ENCODE peak calls at places on chromosomes 5 and 9, in five cellular contexts. G is A549, J is sigmoid colon, L is ovary, D is transverse colon. I is an unnamed sample.

GRCh38 chr9:114364123-114364522 is 23.7 kb downstream of the AKNA start:
- DNase-seq in G (no peak), J (no peak), L (no peak), D (no peak), I (no peak)

GRCh38 chr5:89676634-89677033 is 732.9 kb downstream of the CETN3 start:
- DNase-seq in G (no peak), J (no peak), L (no peak), D (no peak), I (no peak)

GRCh38 chr5:56977034-56977433 is 25.1 kb upstream of the MIER3 start:
- DNase-seq in G (no peak), J (no peak), L (no peak), D (no peak), I (no peak)

GRCh38 chr9:4137755-4138154 is 162.1 kb downstream of the GLIS3 start:
- DNase-seq in G (peak; percentile 57), J (no peak), L (no peak), D (no peak), I (no peak)

GRCh38 chr9:120934271-120934670 is 7.7 kb upstream of the TRAF1 start:
- DNase-seq in G (no peak), J (no peak), L (no peak), D (no peak), I (no peak)

GRCh38 chr9:17930091-17930490 is 351.2 kb downstream of the SH3GL2 start:
- DNase-seq in G (no peak), J (no peak), L (no peak), D (no peak), I (no peak)

GRCh38 chr9:91117959-91118651 is 243.6 kb downstream of the AUH start:
- DNase-seq in G (no peak), J (peak; percentile 92), L (peak; percentile 87), D (peak; percentile 86), I (peak; percentile 87)

GRCh38 chr9:72982161-72982799 is 29.4 kb upstream of the ALDH1A1 start:
- DNase-seq in G (no peak), J (no peak), L (no peak), D (no peak), I (no peak)

GRCh38 chr5:33944543-33945132 is 8.5 kb downstream of the RXFP3 start:
- DNase-seq in G (no peak), J (no peak), L (no peak), D (no peak), I (no peak)

GRCh38 chr9:79028101-79028500 is 543.7 kb upstream of the TLE4 start:
- DNase-seq in G (no peak), J (no peak), L (no peak), D (no peak), I (no peak)

GRCh38 chr5:80408475-80408875 is 611 bp downstream of the ZFYVE16 start:
- DNase-seq in G (peak; percentile 67), J (peak; percentile 85), L (no peak), D (peak; percentile 69), I (no peak)

GRCh38 chr5:111144352-111144930 is 52.3 kb downstream of the WDR36 start:
- DNase-seq in G (no peak), J (no peak), L (no peak), D (no peak), I (no peak)

GRCh38 chr9:113154471-113154870 is 3.7 kb downstream of the SLC31A2 start:
- DNase-seq in G (no peak), J (peak; percentile 72), L (no peak), D (no peak), I (no peak)

GRCh38 chr9:114339130-114339908 is 9.7 kb downstream of the ORM2 start:
- DNase-seq in G (peak; percentile 84), J (peak; percentile 76), L (peak; percentile 64), D (peak; percentile 53), I (no peak)

GRCh38 chr5:173278172-173278571 is 43.2 kb upstream of the NKX2-5 start:
- DNase-seq in G (no peak), J (no peak), L (no peak), D (no peak), I (no peak)

GRCh38 chr5:115820846-115821245 is 4.4 kb upstream of the CDO1 start:
- DNase-seq in G (no peak), J (no peak), L (no peak), D (no peak), I (no peak)
- TF ChIP-seq EP300 in G (no peak), J (no peak), L (no peak), D (no peak), I (no peak)

GRCh38 chr5:180797256-180798192 is 5.1 kb downstream of the MGAT1 start:
- DNase-seq in G (no peak), J (peak; percentile 49), L (no peak), D (no peak), I (no peak)
- H3K4me1 ChIP-seq in G (peaks cover 37% of the 10 kb centered on the region), J (peaks cover 73% of the 10 kb centered on the region), L (peaks cover 31% of the 10 kb centered on the region), D (peaks cover 39% of the 10 kb centered on the region), I (peaks cover 64% of the 10 kb centered on the region)

GRCh38 chr5:6736524-6737042 is 23.4 kb downstream of the TENT4A start:
- DNase-seq in G (no peak), J (peak; percentile 42), L (no peak), D (no peak), I (no peak)
- H3K4me3 ChIP-seq in G (no peak overlapping the region), J (no peak overlapping the region), L (no peak overlapping the region), D (no peak overlapping the region), I (no peak overlapping the region)

DNA sequence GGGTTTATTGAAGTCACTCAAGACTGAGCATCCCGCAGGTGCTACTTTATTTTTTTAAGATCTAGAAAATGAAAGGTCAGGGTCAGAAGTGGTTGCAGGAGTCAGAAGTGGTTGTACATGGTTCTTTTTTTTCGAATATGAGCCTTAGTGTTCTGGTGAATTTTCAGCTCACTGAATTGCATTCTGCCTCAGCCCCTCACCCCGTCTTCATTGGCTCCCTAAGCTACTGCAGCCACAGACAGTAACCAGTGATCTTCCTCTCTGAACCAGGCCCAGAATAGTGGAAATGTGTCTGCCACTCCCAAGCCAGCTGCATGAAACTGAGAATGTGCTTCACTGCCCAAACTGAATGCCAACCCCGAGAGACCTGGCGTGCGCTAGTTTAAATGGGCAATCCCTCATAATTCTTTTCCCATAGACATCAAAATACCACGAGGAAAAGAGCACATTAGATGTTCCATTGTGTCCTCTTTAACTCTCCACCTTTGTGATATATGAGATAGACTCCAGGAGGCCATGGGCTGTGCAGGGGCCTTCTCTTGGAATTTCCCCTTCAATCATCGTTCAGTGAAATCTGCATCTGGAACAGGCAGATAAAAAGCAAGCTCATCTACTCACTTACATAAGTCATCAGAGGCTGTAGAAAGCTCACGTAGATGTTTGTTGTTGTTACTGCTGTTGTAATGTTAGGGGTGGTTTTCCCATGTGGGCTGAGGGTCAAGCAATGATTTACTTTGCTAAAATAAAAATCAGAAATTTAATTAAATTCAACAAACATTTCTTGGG is 320.3 kb downstream of the NFIB start:
- DNase-seq in G (no peak), J (no peak), L (no peak), D (no peak), I (no peak)
- TF ChIP-seq EP300 in G (no peak), J (no peak), L (no peak), D (no peak), I (peak; percentile 7)

DNA sequence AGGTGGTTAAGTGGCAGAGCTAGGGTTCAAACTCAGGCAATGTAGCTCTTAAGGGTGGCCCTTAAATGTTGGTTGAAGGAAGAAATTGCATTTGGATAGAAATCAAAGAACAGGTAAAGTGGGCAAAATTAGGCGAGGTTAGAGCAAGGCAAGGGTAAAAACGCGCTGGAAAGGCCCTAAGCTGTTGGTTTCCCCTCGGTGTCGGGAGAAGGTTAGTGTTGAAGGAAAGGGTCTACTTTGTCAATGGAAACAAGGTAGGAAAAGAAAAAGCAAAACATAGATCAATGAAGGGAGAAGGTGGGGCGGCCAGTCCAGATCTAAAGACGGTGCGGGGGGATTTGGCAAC is 431 bp downstream of the FASTKD3 start:
- DNase-seq in G (no peak), J (no peak), L (no peak), D (no peak), I (no peak)
- H3K4me1 ChIP-seq in G (peaks cover 26% of the 10 kb centered on the region), J (peaks cover 30% of the 10 kb centered on the region), L (peaks cover 3% of the 10 kb centered on the region), D (peaks cover 18% of the 10 kb centered on the region), I (peaks cover 5% of the 10 kb centered on the region)

GRCh38 chr9:35814841-35815543 is at the start of gene HINT2:
- DNase-seq in G (peak; percentile 98), J (peak; percentile 99), L (peak; percentile 92), D (peak; percentile 99), I (peak; percentile 93)
- H3K4me3 ChIP-seq in G (peak within 1 kb of the TSS; percentile 73), J (peak within 1 kb of the TSS; percentile 82), L (peak within 1 kb of the TSS; percentile 74), D (peak within 1 kb of the TSS; percentile 100), I (peak within 1 kb of the TSS; percentile 100)

GRCh38 chr5:39266442-39266841 is 47.1 kb upstream of the FYB1 start:
- DNase-seq in G (no peak), J (no peak), L (no peak), D (peak; percentile 22), I (no peak)
- TF ChIP-seq EP300 in G (no peak), J (no peak), L (no peak), D (no peak), I (no peak)

DNA sequence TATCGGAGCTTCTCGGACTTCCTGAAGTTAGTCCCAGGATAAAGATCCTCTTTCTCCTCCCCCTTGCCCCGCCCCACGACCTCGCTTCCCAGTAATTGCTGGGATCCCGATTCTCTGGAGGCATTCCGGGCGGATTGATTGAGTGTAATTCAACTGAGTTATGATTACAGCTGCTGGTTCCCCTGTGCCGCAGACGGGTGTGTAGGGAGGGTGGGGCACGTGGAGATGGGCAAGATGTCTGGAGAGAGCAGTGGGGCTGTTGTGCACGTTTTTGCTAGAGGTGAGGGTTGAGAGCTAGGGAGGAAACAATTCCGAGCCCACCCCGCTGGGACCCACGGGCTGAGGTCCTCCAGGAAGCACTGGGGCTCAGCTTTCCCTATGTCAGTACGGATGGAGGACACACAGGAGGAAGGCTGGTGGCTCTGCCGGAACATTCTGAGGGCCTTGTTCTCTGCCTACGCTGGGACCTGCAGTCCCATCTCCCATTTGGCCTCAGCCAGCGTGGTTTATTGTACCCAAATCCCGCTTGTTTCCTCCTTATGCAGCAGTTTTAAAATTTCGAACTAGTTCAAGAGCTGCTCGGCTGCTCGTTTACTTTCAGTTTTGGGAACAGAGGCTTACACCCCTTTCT is 2.4 kb upstream of the DMRT2 start:
- DNase-seq in G (no peak), J (no peak), L (no peak), D (peak; percentile 63), I (no peak)
- H3K4me1 ChIP-seq in G (peaks cover 3% of the 10 kb centered on the region), J (peaks cover 65% of the 10 kb centered on the region), L (peaks cover 5% of the 10 kb centered on the region), D (no peaks in the 10 kb centered on the region), I (peaks cover 20% of the 10 kb centered on the region)

GRCh38 chr5:147509041-147509709 is 693 bp downstream of the DPYSL3 start:
- DNase-seq in G (no peak), J (peak; percentile 80), L (peak; percentile 56), D (peak; percentile 10), I (peak; percentile 25)

GRCh38 chr5:147510885-147511284 is 1.0 kb upstream of the DPYSL3 start:
- DNase-seq in G (no peak), J (no peak), L (no peak), D (no peak), I (no peak)

GRCh38 chr5:147509710-147510651 is at the start of gene DPYSL3:
- DNase-seq in G (peak; percentile 13), J (peak; percentile 94), L (peak; percentile 83), D (peak; percentile 54), I (peak; percentile 32)

GRCh38 chr5:147507480-147508126 is 2.3 kb downstream of the DPYSL3 start:
- DNase-seq in G (no peak), J (peak; percentile 82), L (no peak), D (peak; percentile 9), I (no peak)

DNA sequence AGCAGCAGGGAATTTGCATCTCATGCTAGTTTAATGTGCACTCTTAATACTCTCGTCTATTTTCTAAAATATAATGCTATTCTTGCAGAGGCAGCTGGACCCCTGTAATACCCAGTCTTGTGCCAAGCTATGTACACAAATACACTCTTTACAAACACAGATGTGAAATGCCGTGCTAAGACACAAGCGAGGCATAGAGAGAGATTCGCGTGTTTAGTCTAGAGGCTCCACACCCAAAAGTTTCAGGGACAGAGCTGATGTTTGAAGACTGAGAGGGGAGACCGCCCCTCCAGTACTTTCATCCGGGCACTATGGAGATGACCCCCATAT is 1.2 kb downstream of the DPYSL3 start:
- DNase-seq in G (no peak), J (no peak), L (no peak), D (no peak), I (no peak)
- H3K4me3 ChIP-seq in G (peak overlapping the region; percentile 61), J (peak overlapping the region; percentile 81), L (peak overlapping the region; percentile 53), D (peak overlapping the region; percentile 63), I (peak overlapping the region; percentile 59)